ENCODE peak calls at places on chromosome 19, in four cellular contexts. Y is upper lobe of left lung, T is HepG2, H is heart left ventricle. Q is an unnamed sample.

GRCh38 chr19:8575467-8575997 is 1.7 kb downstream of the MYO1F start:
- ATAC-seq in Y (no peak), T (no peak), H (peak), Q (no peak)

GRCh38 chr19:46976845-46977320 is 42.8 kb upstream of the NPAS1 start:
- ATAC-seq in Y (no peak), T (peak), H (peak), Q (peak)

GRCh38 chr19:47446534-47447469 is 24.9 kb downstream of the SLC8A2 start:
- ATAC-seq in Y (peak), T (peak), H (no peak), Q (peak)

GRCh38 chr19:15114153-15114540 is 6.9 kb downstream of the SYDE1 start:
- ATAC-seq in Y (no peak), T (no peak), H (peak), Q (no peak)

GRCh38 chr19:30647891-30648290 is 275.7 kb downstream of the ZNF536 start:
- ATAC-seq in Y (no peak), T (no peak), H (no peak), Q (no peak)

GRCh38 chr19:33674575-33675367 is 53.0 kb downstream of the CHST8 start:
- ATAC-seq in Y (no peak), T (no peak), H (no peak), Q (no peak)

GRCh38 chr19:47762615-47763308 is 15.7 kb upstream of the SELENOW start:
- ATAC-seq in Y (no peak), T (no peak), H (peak), Q (peak)

GRCh38 chr19:46881092-46881491 is 20.3 kb downstream of the ARHGAP35 start:
- ATAC-seq in Y (no peak), T (no peak), H (no peak), Q (no peak)

GRCh38 chr19:8494158-8494557 is 8.3 kb downstream of the PRAM1 start:
- ATAC-seq in Y (no peak), T (peak), H (no peak), Q (no peak)

GRCh38 chr19:35549174-35549788 is 3.9 kb downstream of the TMEM147 start:
- ATAC-seq in Y (no peak), T (peak), H (no peak), Q (peak)

GRCh38 chr19:1959928-1960589 is 19.1 kb downstream of the CSNK1G2 start:
- ATAC-seq in Y (no peak), T (no peak), H (no peak), Q (no peak)

GRCh38 chr19:51027126-51027806 is 850 bp upstream of the KLK11 start:
- ATAC-seq in Y (no peak), T (no peak), H (no peak), Q (no peak)

GRCh38 chr19:2503521-2504109 is 27.7 kb downstream of the GADD45B start:
- ATAC-seq in Y (peak), T (peak), H (peak), Q (peak)

GRCh38 chr19:50203281-50204080 is at the start of gene MYH14:
- ATAC-seq in Y (peak), T (peak), H (peak), Q (peak)

GRCh38 chr19:10625762-10626138 is 397 bp downstream of the SLC44A2 start:
- ATAC-seq in Y (peak), T (peak), H (peak), Q (no peak)

GRCh38 chr19:1646931-1647663 is 5.3 kb downstream of the TCF3 start:
- ATAC-seq in Y (no peak), T (no peak), H (no peak), Q (no peak)

GRCh38 chr19:33032218-33032781 is 32.4 kb downstream of the RHPN2 start:
- ATAC-seq in Y (no peak), T (no peak), H (no peak), Q (no peak)

GRCh38 chr19:5974721-5975387 is 3.1 kb downstream of the RANBP3 start:
- ATAC-seq in Y (peak), T (peak), H (no peak), Q (no peak)

GRCh38 chr19:6064016-6064702 is 46.1 kb downstream of the RFX2 start:
- ATAC-seq in Y (no peak), T (no peak), H (no peak), Q (no peak)

GRCh38 chr19:9139609-9140158 is 513 bp upstream of the ZNF317 start:
- ATAC-seq in Y (no peak), T (no peak), H (no peak), Q (peak)

GRCh38 chr19:14517446-14517839 is 754 bp downstream of the DNAJB1 start:
- ATAC-seq in Y (no peak), T (no peak), H (peak), Q (no peak)

GRCh38 chr19:34236035-34236793 is 18.1 kb upstream of the GARRE1 start:
- ATAC-seq in Y (no peak), T (no peak), H (no peak), Q (no peak)

GRCh38 chr19:49780861-49781260 is 14.1 kb downstream of the AP2A1 start:
- ATAC-seq in Y (no peak), T (peak), H (no peak), Q (no peak)

GRCh38 chr19:54458648-54459281 is 4.8 kb downstream of the LENG9 start:
- ATAC-seq in Y (no peak), T (no peak), H (no peak), Q (no peak)
- TF ChIP-seq POLR2A in Y (no peak), T (no peak), H (no peak), Q (no peak)

DNA sequence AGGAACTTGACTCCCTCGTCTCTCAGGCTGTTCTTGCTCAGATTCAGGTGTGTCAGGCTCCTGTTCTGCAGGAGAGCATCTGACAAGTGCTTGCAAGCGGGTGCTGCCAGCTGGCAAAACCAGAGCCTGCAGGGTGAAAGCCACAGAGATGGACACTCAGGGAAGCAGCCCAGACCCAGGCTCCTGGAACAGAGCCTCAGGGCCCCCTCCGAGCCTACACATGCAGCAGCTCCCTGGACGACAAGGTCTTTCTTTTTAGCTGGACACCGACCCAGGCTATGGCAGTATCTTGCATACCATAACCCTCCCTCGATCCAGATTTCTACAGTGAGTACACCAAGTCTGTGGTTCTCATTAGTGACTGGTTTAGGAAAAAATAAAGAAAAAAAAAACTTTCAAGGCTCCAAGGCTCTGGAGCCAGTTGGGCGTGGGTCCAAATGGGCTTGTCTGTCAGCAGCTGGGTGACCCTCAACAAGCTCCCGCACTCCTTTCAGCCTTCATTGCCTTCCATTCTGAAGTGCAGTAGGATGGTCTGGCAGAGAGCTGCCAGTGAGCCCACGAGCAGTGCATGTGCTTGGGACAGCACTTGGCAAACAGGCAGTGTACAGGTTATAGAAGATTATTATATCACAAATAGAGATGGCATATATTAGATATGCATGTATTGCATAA is 29.9 kb downstream of the NLRP13 start:
- ATAC-seq in Y (no peak), T (no peak), H (no peak), Q (no peak)
- TF ChIP-seq POLR2A in Y (no peak), T (no peak), H (no peak), Q (no peak)

DNA sequence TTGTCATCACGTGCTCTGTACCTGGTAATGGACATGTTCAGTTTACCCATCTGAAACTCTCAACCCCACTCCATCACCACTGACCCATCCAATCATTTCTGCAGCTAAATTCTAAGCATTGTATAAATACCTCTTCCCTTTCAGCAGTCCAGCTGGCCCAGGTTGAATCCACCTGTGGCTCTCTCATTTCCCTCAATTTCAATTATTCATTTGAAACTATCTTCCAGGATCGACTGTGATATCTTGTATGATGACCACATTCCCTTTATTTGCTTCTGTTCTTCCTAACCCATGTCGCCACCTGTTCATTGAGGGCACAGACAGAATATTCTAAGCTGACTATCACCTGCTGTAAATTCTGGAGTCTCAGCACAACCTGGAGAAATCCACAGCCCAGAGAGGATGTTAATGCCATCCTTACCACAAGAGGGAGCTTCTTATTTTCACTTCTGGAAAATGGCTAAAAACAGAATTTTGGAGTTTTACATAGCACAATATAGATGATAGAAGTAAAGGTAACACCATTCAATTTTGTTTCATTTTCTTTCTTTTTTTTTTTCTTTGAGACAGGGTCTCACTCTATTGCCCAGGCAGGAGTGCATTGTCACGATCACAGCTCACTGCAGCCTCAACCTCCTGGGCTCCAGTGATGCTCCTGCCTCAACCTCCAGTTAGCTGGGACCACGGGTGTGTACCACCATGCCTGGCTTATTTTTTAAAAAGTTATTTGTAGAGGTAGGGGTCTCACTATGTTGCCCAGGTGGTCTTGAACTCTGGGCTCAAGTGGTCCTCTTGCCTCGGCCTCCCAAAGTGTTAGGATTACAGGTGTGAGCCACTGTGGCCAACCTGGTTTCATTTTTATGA is 38.6 kb downstream of the ZNF823 start:
- ATAC-seq in Y (no peak), T (peak), H (no peak), Q (no peak)
- TF ChIP-seq POLR2A in Y (no peak), T (no peak), H (no peak), Q (no peak)

GRCh38 chr19:16244091-16244490 is 46.4 kb downstream of the AP1M1 start:
- ATAC-seq in Y (no peak), T (no peak), H (no peak), Q (no peak)

GRCh38 chr19:16249826-16250434 is 52.2 kb downstream of the AP1M1 start:
- ATAC-seq in Y (no peak), T (no peak), H (no peak), Q (no peak)

GRCh38 chr19:16252459-16253205 is 54.9 kb downstream of the AP1M1 start:
- ATAC-seq in Y (peak), T (no peak), H (peak), Q (peak)

GRCh38 chr19:16248380-16249023 is 50.8 kb downstream of the AP1M1 start:
- ATAC-seq in Y (no peak), T (no peak), H (no peak), Q (no peak)

GRCh38 chr19:16247353-16248182 is 49.9 kb downstream of the AP1M1 start:
- ATAC-seq in Y (peak), T (peak), H (peak), Q (peak)
- TF ChIP-seq POLR2A in Y (no peak), T (no peak), H (no peak), Q (no peak)

GRCh38 chr19:38744298-38744681 is at the start of gene CAPN12:
- ATAC-seq in Y (no peak), T (no peak), H (no peak), Q (no peak)

GRCh38 chr19:38742906-38743305 is 1.4 kb downstream of the CAPN12 start:
- ATAC-seq in Y (no peak), T (no peak), H (no peak), Q (no peak)

GRCh38 chr19:38744906-38745305 is 632 bp upstream of the CAPN12 start:
- ATAC-seq in Y (no peak), T (no peak), H (no peak), Q (no peak)

GRCh38 chr19:38742296-38742695 is 2.0 kb downstream of the CAPN12 start:
- ATAC-seq in Y (no peak), T (no peak), H (no peak), Q (no peak)

GRCh38 chr19:38743394-38744297 is 628 bp downstream of the CAPN12 start:
- ATAC-seq in Y (no peak), T (no peak), H (no peak), Q (no peak)
- TF ChIP-seq POLR2A in Y (no peak), T (no peak), H (no peak), Q (no peak)

DNA sequence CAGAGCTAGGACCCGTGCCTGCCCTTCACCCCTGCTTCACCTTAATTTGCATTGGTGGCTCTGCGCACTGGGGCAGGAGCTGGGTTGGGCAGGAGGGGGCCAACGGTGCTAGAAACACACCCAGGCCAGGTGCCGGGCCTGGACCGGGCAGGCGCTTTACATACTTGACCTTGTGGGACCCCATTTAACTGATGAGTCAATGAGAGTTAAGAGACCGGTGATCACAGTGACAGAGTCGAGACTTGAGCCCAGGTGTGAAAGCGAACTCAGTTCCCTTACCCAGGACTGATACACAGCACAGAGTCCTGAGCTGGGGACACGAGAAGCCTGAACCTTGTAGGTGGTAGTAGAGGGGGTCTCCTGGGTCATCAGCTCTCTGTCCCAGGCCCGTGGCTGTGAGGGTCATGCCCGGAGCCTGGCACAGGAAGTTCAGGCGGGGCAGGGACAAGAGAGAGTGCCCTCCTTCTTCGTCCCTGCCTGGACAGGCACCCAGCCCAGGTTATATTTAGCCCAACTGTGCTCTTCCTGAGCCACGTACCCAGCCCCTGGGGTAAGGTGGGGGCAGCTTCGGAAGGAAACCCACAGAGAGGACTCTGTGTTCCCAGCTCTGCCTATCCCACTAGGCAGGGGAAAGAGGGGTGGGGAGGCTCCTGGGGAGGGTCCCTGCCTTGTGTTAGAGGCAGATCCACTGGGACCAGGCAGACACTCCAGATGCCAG is 1.9 kb downstream of the PRX start:
- ATAC-seq in Y (peak), T (peak), H (peak), Q (peak)
- TF ChIP-seq POLR2A in Y (peak), T (no peak), H (no peak), Q (no peak)

GRCh38 chr19:45439569-45440258 is 16.0 kb upstream of the ERCC1 start:
- ATAC-seq in Y (peak), T (peak), H (peak), Q (peak)
- TF ChIP-seq POLR2A in Y (peak), T (no peak), H (peak), Q (peak)

Q was measured in gastroesophageal sphincter.